ENCODE peak calls at places on chromosomes 4 and X, in nine cellular contexts. One of them, this sample, is unnamed.

GRCh38 chr4:110628321-110629213 is 5.7 kb upstream of the PITX2 start:
- DNase-seq in coronary artery: no peak
- DNase-seq in stimulated activated CD8-positive, alpha-beta memory T cell treated with anti-CD3 and anti-CD28 coated beads, Interleukin-7, amount 100 ng/mL, for 48 hours: no peak
- DNase-seq in foreskin fibroblast: no peak
- DNase-seq in NCI-H82: no peak
- DNase-seq in LoVo: no peak
- DNase-seq in caudate nucleus: no peak
- DNase-seq in smooth muscle cell of the brain vasculature: no peak
- DNase-seq in NCI-H187: no peak
- DNase-seq in this sample: no peak

GRCh38 chr4:8837181-8837811 is 34.3 kb downstream of the HMX1 start:
- DNase-seq in LoVo: no peak
- DNase-seq in stimulated activated CD8-positive, alpha-beta memory T cell treated with anti-CD3 and anti-CD28 coated beads, Interleukin-7, amount 100 ng/mL, for 48 hours: no peak
- DNase-seq in NCI-H82: no peak
- DNase-seq in foreskin fibroblast: no peak
- DNase-seq in smooth muscle cell of the brain vasculature: no peak
- DNase-seq in caudate nucleus: no peak
- DNase-seq in NCI-H187: no peak
- DNase-seq in coronary artery: peak
- DNase-seq in this sample: no peak

GRCh38 chr4:37953620-37954325 is 6.4 kb upstream of the PTTG2 start:
- DNase-seq in caudate nucleus: no peak
- DNase-seq in LoVo: no peak
- DNase-seq in foreskin fibroblast: no peak
- DNase-seq in coronary artery: no peak
- DNase-seq in smooth muscle cell of the brain vasculature: no peak
- DNase-seq in stimulated activated CD8-positive, alpha-beta memory T cell treated with anti-CD3 and anti-CD28 coated beads, Interleukin-7, amount 100 ng/mL, for 48 hours: no peak
- DNase-seq in NCI-H82: no peak
- DNase-seq in NCI-H187: no peak
- DNase-seq in this sample: no peak

GRCh38 chr4:79934660-79935059 is 138.4 kb downstream of the ANTXR2 start:
- DNase-seq in NCI-H187: no peak
- DNase-seq in NCI-H82: no peak
- DNase-seq in LoVo: no peak
- DNase-seq in caudate nucleus: no peak
- DNase-seq in smooth muscle cell of the brain vasculature: no peak
- DNase-seq in foreskin fibroblast: no peak
- DNase-seq in coronary artery: no peak
- DNase-seq in stimulated activated CD8-positive, alpha-beta memory T cell treated with anti-CD3 and anti-CD28 coated beads, Interleukin-7, amount 100 ng/mL, for 48 hours: no peak
- DNase-seq in this sample: no peak

GRCh38 chrX:42748067-42748850 is 29.7 kb downstream of the PPP1R2C start:
- DNase-seq in LoVo: no peak
- DNase-seq in stimulated activated CD8-positive, alpha-beta memory T cell treated with anti-CD3 and anti-CD28 coated beads, Interleukin-7, amount 100 ng/mL, for 48 hours: no peak
- DNase-seq in caudate nucleus: no peak
- DNase-seq in foreskin fibroblast: peak
- DNase-seq in smooth muscle cell of the brain vasculature: no peak
- DNase-seq in NCI-H82: no peak
- DNase-seq in NCI-H187: no peak
- DNase-seq in coronary artery: no peak
- DNase-seq in this sample: no peak

GRCh38 chrX:151871244-151871643 is 41.4 kb upstream of the MAGEA4 start:
- DNase-seq in NCI-H187: no peak
- DNase-seq in caudate nucleus: no peak
- DNase-seq in stimulated activated CD8-positive, alpha-beta memory T cell treated with anti-CD3 and anti-CD28 coated beads, Interleukin-7, amount 100 ng/mL, for 48 hours: no peak
- DNase-seq in foreskin fibroblast: peak
- DNase-seq in smooth muscle cell of the brain vasculature: peak
- DNase-seq in NCI-H82: no peak
- DNase-seq in LoVo: peak
- DNase-seq in coronary artery: no peak
- DNase-seq in this sample: no peak

GRCh38 chr4:185710487-185710995 is 101.5 kb downstream of the SORBS2 start:
- DNase-seq in foreskin fibroblast: no peak
- DNase-seq in caudate nucleus: no peak
- DNase-seq in smooth muscle cell of the brain vasculature: no peak
- DNase-seq in stimulated activated CD8-positive, alpha-beta memory T cell treated with anti-CD3 and anti-CD28 coated beads, Interleukin-7, amount 100 ng/mL, for 48 hours: no peak
- DNase-seq in coronary artery: no peak
- DNase-seq in NCI-H82: no peak
- DNase-seq in NCI-H187: no peak
- DNase-seq in LoVo: no peak
- DNase-seq in this sample: no peak

GRCh38 chr4:36189511-36190226 is 54.6 kb downstream of the ARAP2 start:
- DNase-seq in caudate nucleus: no peak
- DNase-seq in NCI-H82: no peak
- DNase-seq in smooth muscle cell of the brain vasculature: no peak
- DNase-seq in foreskin fibroblast: no peak
- DNase-seq in LoVo: no peak
- DNase-seq in stimulated activated CD8-positive, alpha-beta memory T cell treated with anti-CD3 and anti-CD28 coated beads, Interleukin-7, amount 100 ng/mL, for 48 hours: no peak
- DNase-seq in NCI-H187: no peak
- DNase-seq in coronary artery: no peak
- DNase-seq in this sample: no peak

This sample was measured in NCI-H2107.